ENCODE peak calls at places on chromosomes 6 and 20, in ten cellular contexts. L, F, A, T, V, O, P, Z, D and J are unnamed samples.
A peak's percentile ranks its signal among the peaks of the same experiment; 100 is the strongest.

GRCh38 chr20:54657268-54657826 is 182.0 kb downstream of the DOK5 start:
- DNase-seq in F (no peak), A (no peak), D (no peak), L (no peak), O (peak; percentile 15), V (no peak), T (no peak), Z (no peak), P (no peak), J (no peak)

GRCh38 chr6:1129141-1129540 is 182.8 kb upstream of the FOXQ1 start:
- DNase-seq in A (no peak), T (no peak), F (peak; percentile 14), L (no peak), Z (no peak), P (no peak), D (no peak), O (peak; percentile 63), V (no peak), J (peak; percentile 30)

GRCh38 chr6:48111143-48111506 is at the start of gene PTCHD4:
- DNase-seq in Z (no peak), O (peak; percentile 69), F (peak; percentile 87), T (peak; percentile 81), A (no peak), L (peak; percentile 12), D (peak; percentile 13), P (no peak), V (no peak), J (peak; percentile 35)

GRCh38 chr6:127737009-127737486 is 160.1 kb downstream of the C6orf58 start:
- DNase-seq in D (peak; percentile 74), T (no peak), Z (no peak), F (peak; percentile 60), L (peak; percentile 6), O (peak; percentile 74), P (no peak), V (no peak), A (peak; percentile 79), J (peak; percentile 23)

GRCh38 chr6:37171970-37172812 is 2.2 kb downstream of the PIM1 start:
- DNase-seq in O (peak; percentile 97), D (peak; percentile 86), V (peak; percentile 69), A (peak; percentile 87), F (peak; percentile 90), P (peak; percentile 89), Z (peak; percentile 90), L (peak; percentile 75), T (peak; percentile 97), J (peak; percentile 69)

GRCh38 chr6:148082044-148082443 is 260.6 kb upstream of the SASH1 start:
- DNase-seq in O (no peak), P (no peak), V (no peak), A (no peak), T (no peak), Z (no peak), F (no peak), D (no peak), L (no peak), J (no peak)

GRCh38 chr6:164097056-164097455 is 682.5 kb downstream of the QKI start:
- DNase-seq in Z (no peak), D (no peak), O (no peak), L (no peak), V (no peak), T (no peak), F (no peak), P (no peak), A (no peak), J (no peak)

GRCh38 chr20:63680857-63681608 is 15.4 kb upstream of the TNFRSF6B start:
- DNase-seq in Z (no peak), D (no peak), F (no peak), L (no peak), V (no peak), A (no peak), O (no peak), P (no peak), T (no peak), J (no peak)

GRCh38 chr6:139338845-139339244 is 35.6 kb downstream of the CITED2 start:
- DNase-seq in Z (no peak), P (no peak), L (no peak), T (no peak), A (no peak), F (no peak), O (peak; percentile 84), V (no peak), D (no peak), J (peak; percentile 88)

GRCh38 chr6:136289327-136289578 is 393 bp downstream of the BCLAF1 start:
- DNase-seq in P (peak; percentile 96), O (peak; percentile 81), D (peak; percentile 76), V (peak; percentile 60), A (peak; percentile 96), T (peak; percentile 93), L (peak; percentile 88), F (peak; percentile 82), Z (peak; percentile 91), J (peak; percentile 66)

GRCh38 chr6:136280032-136280609 is 9.5 kb downstream of the BCLAF1 start:
- DNase-seq in D (no peak), L (no peak), F (no peak), P (no peak), A (no peak), T (no peak), Z (no peak), O (no peak), V (no peak), J (no peak)

GRCh38 chr6:136282906-136283305 is 6.7 kb downstream of the BCLAF1 start:
- DNase-seq in P (no peak), V (no peak), Z (no peak), O (no peak), D (no peak), L (no peak), F (no peak), T (no peak), A (no peak), J (no peak)

GRCh38 chr6:136288566-136289326 is 900 bp downstream of the BCLAF1 start:
- DNase-seq in Z (peak; percentile 67), O (peak; percentile 98), P (peak; percentile 87), T (peak; percentile 88), D (peak; percentile 34), F (peak; percentile 96), A (peak; percentile 80), L (peak; percentile 75), V (peak; percentile 87), J (peak; percentile 77)

DNA sequence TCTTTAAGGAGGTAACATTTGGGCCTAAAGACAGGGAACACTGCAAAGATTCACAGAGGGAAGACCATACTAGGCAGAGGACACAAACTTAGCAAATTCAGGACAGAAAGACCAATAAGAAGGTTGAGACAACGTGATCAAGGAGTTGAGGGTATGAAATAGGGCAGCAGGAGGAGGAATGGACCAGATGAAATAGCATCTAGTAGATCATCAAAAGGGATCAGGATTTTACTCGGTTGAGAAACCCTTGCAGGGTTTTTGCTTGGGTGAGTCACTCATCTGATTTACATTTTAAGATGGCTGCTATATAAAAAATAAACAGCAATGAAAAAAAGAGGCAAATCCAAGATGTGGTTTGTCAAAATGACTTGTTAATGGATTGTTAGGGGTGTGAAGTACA is 4.7 kb downstream of the BCLAF1 start:
- DNase-seq in Z (no peak), O (peak; percentile 64), D (no peak), T (no peak), F (peak; percentile 49), V (no peak), L (no peak), A (no peak), P (no peak), J (peak; percentile 11)
- H3K4me3 ChIP-seq in Z (no peak overlapping the region), O (no peak overlapping the region), D (no peak overlapping the region), T (peak overlapping the region; percentile 31), F (peak overlapping the region; percentile 32), V (peak overlapping the region; percentile 21), L (no peak overlapping the region), A (no peak overlapping the region), P (no peak overlapping the region), J (no peak overlapping the region)

DNA sequence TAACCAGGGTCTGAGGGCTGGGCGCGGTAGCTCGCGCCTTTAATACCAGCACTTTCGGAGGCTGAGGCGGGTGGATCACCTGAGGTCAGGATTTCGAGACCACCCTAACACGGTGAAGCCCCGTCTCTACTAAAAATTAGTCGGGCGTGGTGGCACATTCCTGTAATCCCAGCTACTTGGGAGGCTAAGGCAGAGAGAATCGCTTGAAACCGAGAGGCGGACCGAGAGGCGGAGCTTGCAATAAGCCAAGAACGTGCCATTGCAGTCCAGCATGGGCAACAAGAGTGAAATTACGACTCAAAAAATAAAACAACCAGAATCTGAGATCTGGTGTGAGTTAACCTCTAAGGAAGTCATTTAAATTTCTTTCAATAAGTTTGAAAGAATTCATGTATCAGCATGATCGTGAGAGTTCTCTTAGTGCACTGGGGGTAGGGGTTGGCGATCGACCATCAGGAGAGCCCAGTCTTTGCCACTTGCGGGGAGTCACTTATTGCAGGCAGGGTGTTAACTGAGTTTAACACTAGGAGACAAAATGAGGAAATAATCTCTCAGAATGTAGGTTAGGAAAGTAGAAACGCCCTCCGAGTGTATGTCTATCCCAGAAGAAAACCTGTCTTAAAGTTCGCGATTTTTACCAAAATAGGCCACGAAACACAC is 206.5 kb upstream of the ZNF184 start:
- DNase-seq in O (no peak), T (peak; percentile 70), V (no peak), F (no peak), Z (no peak), L (no peak), D (no peak), P (no peak), A (no peak), J (no peak)
- H3K4me3 ChIP-seq in O (peak overlapping the region; percentile 40), T (peak overlapping the region; percentile 78), V (no peak overlapping the region), F (peak overlapping the region; percentile 48), Z (peak overlapping the region; percentile 20), L (peak overlapping the region; percentile 27), D (no peak overlapping the region), P (no peak overlapping the region), A (peak overlapping the region; percentile 22), J (peak overlapping the region; percentile 27)

DNA sequence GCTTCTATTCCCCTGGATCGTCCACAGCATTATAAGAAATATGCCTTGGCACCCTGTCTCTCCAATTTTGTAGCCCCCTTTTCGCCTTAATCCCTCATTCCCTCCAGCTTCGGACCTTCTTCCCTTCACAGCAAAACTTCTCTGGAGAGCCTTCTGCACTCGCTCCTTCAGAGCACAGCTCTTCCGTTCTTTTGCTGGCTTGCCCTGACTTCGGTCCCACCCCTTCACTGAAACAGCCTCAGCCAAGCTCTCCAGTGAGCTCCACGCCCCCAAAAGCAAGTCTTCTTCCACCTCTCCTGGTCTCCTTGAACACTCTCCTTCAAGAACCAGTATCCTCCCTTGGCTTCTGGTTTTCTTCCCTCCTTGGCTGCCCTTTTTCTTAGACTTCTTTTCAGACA is 134.7 kb upstream of the RNF24 start:
- DNase-seq in V (no peak), L (peak; percentile 69), F (peak; percentile 69), Z (no peak), P (peak; percentile 22), A (no peak), D (no peak), O (peak; percentile 54), T (peak; percentile 69), J (no peak)
- H3K4me3 ChIP-seq in V (peak overlapping the region; percentile 88), L (peak overlapping the region; percentile 71), F (peak overlapping the region; percentile 75), Z (peak overlapping the region; percentile 75), P (peak overlapping the region; percentile 62), A (peak overlapping the region; percentile 66), D (peak overlapping the region; percentile 68), O (peak overlapping the region; percentile 53), T (peak overlapping the region; percentile 86), J (peak overlapping the region; percentile 78)

DNA sequence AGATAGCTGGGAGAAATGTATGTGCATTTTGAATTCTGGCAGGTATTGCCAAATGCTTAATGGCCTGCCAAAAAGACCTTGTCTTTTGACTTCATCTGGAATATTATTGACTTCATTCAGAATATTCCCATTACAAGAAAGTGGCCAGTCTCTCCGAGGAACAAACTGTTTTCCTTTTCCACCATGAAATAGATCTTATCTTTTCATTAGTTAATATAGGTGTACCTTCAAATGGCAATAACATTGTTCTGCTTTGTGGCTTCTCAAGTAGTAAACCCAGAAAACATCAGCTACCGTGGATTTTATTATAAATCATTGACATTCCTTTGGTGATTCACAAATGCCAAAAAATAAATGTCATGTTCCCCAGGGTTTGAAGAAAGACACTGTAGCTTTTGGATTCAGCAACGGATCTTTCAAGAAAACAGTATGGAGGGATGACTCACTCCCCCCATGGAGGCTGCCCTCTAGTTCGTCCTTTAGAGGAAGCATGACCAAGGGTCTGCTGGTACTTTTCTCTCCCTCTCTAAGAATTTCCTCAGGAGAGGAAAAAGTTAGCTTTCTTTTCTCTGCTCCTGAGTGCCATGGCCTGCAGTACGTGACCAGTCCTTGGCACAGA is 1.1 kb upstream of the RNF182 start:
- DNase-seq in P (no peak), A (no peak), F (peak; percentile 77), T (no peak), V (no peak), D (no peak), L (peak; percentile 46), Z (no peak), O (peak; percentile 72), J (peak; percentile 75)
- H3K4me3 ChIP-seq in P (peak overlapping the region; percentile 48), A (peak overlapping the region; percentile 56), F (peak overlapping the region; percentile 85), T (peak overlapping the region; percentile 82), V (peak overlapping the region; percentile 73), D (peak overlapping the region; percentile 65), L (peak overlapping the region; percentile 72), Z (no peak overlapping the region), O (peak overlapping the region; percentile 50), J (peak overlapping the region; percentile 63)